ENCODE peak calls at places on chromosomes 16 and 17, in six cellular contexts. One of them, this sample, is unnamed.

GRCh38 chr16:14015017-14015416 is 56.1 kb upstream of the MRTFB start:
- DNase-seq in neuronal stem cell: no peak
- DNase-seq in IMR-90: peak; percentile 30
- DNase-seq in H9: no peak
- DNase-seq in mesenchymal stem cell: peak; percentile 25
- DNase-seq in H1: no peak
- DNase-seq in this sample: no peak

GRCh38 chr16:50297301-50298074 is 31.1 kb downstream of the ADCY7 start:
- DNase-seq in neuronal stem cell: no peak
- DNase-seq in IMR-90: no peak
- DNase-seq in H9: peak; percentile 22
- DNase-seq in mesenchymal stem cell: no peak
- DNase-seq in H1: no peak
- DNase-seq in this sample: no peak

GRCh38 chr16:71287903-71288302 is 1.3 kb downstream of the CMTR2 start:
- DNase-seq in neuronal stem cell: no peak
- DNase-seq in IMR-90: no peak
- DNase-seq in H9: no peak
- DNase-seq in mesenchymal stem cell: no peak
- DNase-seq in H1: no peak
- DNase-seq in this sample: peak; percentile 14

GRCh38 chr17:39183045-39183444 is 14.4 kb downstream of the CACNB1 start:
- DNase-seq in neuronal stem cell: no peak
- DNase-seq in IMR-90: no peak
- DNase-seq in H9: no peak
- DNase-seq in mesenchymal stem cell: no peak
- DNase-seq in H1: no peak
- DNase-seq in this sample: no peak

GRCh38 chr17:19337712-19338023 is 24.9 kb downstream of the B9D1 start:
- DNase-seq in neuronal stem cell: no peak
- DNase-seq in IMR-90: no peak
- DNase-seq in H9: no peak
- DNase-seq in mesenchymal stem cell: no peak
- DNase-seq in H1: no peak
- DNase-seq in this sample: no peak

GRCh38 chr16:556479-557173 is 3.6 kb upstream of the PRR35 start:
- DNase-seq in neuronal stem cell: no peak
- DNase-seq in IMR-90: no peak
- DNase-seq in H9: no peak
- DNase-seq in mesenchymal stem cell: no peak
- DNase-seq in H1: no peak
- DNase-seq in this sample: no peak

GRCh38 chr17:44672479-44673093 is 16.3 kb downstream of the MEIOC start:
- DNase-seq in neuronal stem cell: no peak
- DNase-seq in IMR-90: peak; percentile 34
- DNase-seq in H9: no peak
- DNase-seq in mesenchymal stem cell: peak; percentile 40
- DNase-seq in H1: no peak
- DNase-seq in this sample: peak; percentile 40

GRCh38 chr17:36104601-36105000 is 974 bp downstream of the CCL4 start:
- DNase-seq in neuronal stem cell: no peak
- DNase-seq in IMR-90: no peak
- DNase-seq in H9: peak; percentile 9
- DNase-seq in mesenchymal stem cell: no peak
- DNase-seq in H1: no peak
- DNase-seq in this sample: no peak

GRCh38 chr17:17164676-17165075 is 41.5 kb downstream of the PLD6 start:
- DNase-seq in neuronal stem cell: no peak
- DNase-seq in IMR-90: no peak
- DNase-seq in H9: no peak
- DNase-seq in mesenchymal stem cell: no peak
- DNase-seq in H1: no peak
- DNase-seq in this sample: no peak
- H3K9ac ChIP-seq in neuronal stem cell: no peak overlapping the region
- H3K9ac ChIP-seq in IMR-90: no peak overlapping the region
- H3K9ac ChIP-seq in H9: no peak overlapping the region
- H3K9ac ChIP-seq in mesenchymal stem cell: no peak overlapping the region
- H3K9ac ChIP-seq in H1: no peak overlapping the region
- H3K9ac ChIP-seq in this sample: no peak overlapping the region

GRCh38 chr16:89375021-89375420 is 115.3 kb downstream of the ANKRD11 start:
- DNase-seq in neuronal stem cell: no peak
- DNase-seq in IMR-90: peak; percentile 87
- DNase-seq in H9: no peak
- DNase-seq in mesenchymal stem cell: peak; percentile 83
- DNase-seq in H1: no peak
- DNase-seq in this sample: no peak
- H3K4ac ChIP-seq in neuronal stem cell: no peak overlapping the region
- H3K4ac ChIP-seq in IMR-90: no peak overlapping the region
- H3K4ac ChIP-seq in H9: no peak overlapping the region
- H3K4ac ChIP-seq in mesenchymal stem cell: no peak overlapping the region
- H3K4ac ChIP-seq in H1: no peak overlapping the region
- H3K4ac ChIP-seq in this sample: no peak overlapping the region

GRCh38 chr16:56664506-56664905 is 3.4 kb downstream of the MT1G start:
- DNase-seq in neuronal stem cell: no peak
- DNase-seq in IMR-90: no peak
- DNase-seq in H9: no peak
- DNase-seq in mesenchymal stem cell: no peak
- DNase-seq in H1: no peak
- DNase-seq in this sample: no peak

GRCh38 chr16:56669005-56669839 is at the start of gene MT1H:
- DNase-seq in neuronal stem cell: no peak
- DNase-seq in IMR-90: no peak
- DNase-seq in H9: peak; percentile 35
- DNase-seq in mesenchymal stem cell: no peak
- DNase-seq in H1: peak; percentile 69
- DNase-seq in this sample: no peak

GRCh38 chr16:56669840-56670639 is 426 bp downstream of the MT1H start:
- DNase-seq in neuronal stem cell: no peak
- DNase-seq in IMR-90: no peak
- DNase-seq in H9: peak; percentile 38
- DNase-seq in mesenchymal stem cell: no peak
- DNase-seq in H1: no peak
- DNase-seq in this sample: no peak

GRCh38 chr16:56670640-56670934 is 973 bp downstream of the MT1H start:
- DNase-seq in neuronal stem cell: no peak
- DNase-seq in IMR-90: no peak
- DNase-seq in H9: no peak
- DNase-seq in mesenchymal stem cell: no peak
- DNase-seq in H1: no peak
- DNase-seq in this sample: no peak

GRCh38 chr16:56667581-56668571 is at the start of gene MT1G:
- DNase-seq in neuronal stem cell: no peak
- DNase-seq in IMR-90: no peak
- DNase-seq in H9: peak; percentile 50
- DNase-seq in mesenchymal stem cell: no peak
- DNase-seq in H1: peak; percentile 70
- DNase-seq in this sample: no peak
- H3K23ac ChIP-seq in neuronal stem cell: peak within 1 kb of the TSS; percentile 83
- H3K23ac ChIP-seq in IMR-90: no peak within 1 kb of the TSS
- H3K23ac ChIP-seq in H9: no peak within 1 kb of the TSS
- H3K23ac ChIP-seq in mesenchymal stem cell: no peak within 1 kb of the TSS
- H3K23ac ChIP-seq in H1: no peak within 1 kb of the TSS
- H3K23ac ChIP-seq in this sample: no peak within 1 kb of the TSS

GRCh38 chr17:50051606-50052005 is 4.3 kb upstream of the ITGA3 start:
- DNase-seq in neuronal stem cell: no peak
- DNase-seq in IMR-90: no peak
- DNase-seq in H9: no peak
- DNase-seq in mesenchymal stem cell: no peak
- DNase-seq in H1: no peak
- DNase-seq in this sample: no peak

GRCh38 chr17:50055055-50055425 is 870 bp upstream of the ITGA3 start:
- DNase-seq in neuronal stem cell: no peak
- DNase-seq in IMR-90: no peak
- DNase-seq in H9: peak; percentile 91
- DNase-seq in mesenchymal stem cell: no peak
- DNase-seq in H1: peak; percentile 79
- DNase-seq in this sample: peak; percentile 84

GRCh38 chr17:50052822-50053653 is 2.9 kb upstream of the ITGA3 start:
- DNase-seq in neuronal stem cell: no peak
- DNase-seq in IMR-90: peak; percentile 38
- DNase-seq in H9: no peak
- DNase-seq in mesenchymal stem cell: peak; percentile 72
- DNase-seq in H1: no peak
- DNase-seq in this sample: no peak

GRCh38 chr17:50052241-50052788 is 3.6 kb upstream of the ITGA3 start:
- DNase-seq in neuronal stem cell: no peak
- DNase-seq in IMR-90: no peak
- DNase-seq in H9: peak; percentile 30
- DNase-seq in mesenchymal stem cell: no peak
- DNase-seq in H1: no peak
- DNase-seq in this sample: no peak

GRCh38 chr17:50053654-50053960 is 2.3 kb upstream of the ITGA3 start:
- DNase-seq in neuronal stem cell: no peak
- DNase-seq in IMR-90: peak; percentile 57
- DNase-seq in H9: no peak
- DNase-seq in mesenchymal stem cell: peak; percentile 68
- DNase-seq in H1: no peak
- DNase-seq in this sample: no peak
- H3K9ac ChIP-seq in neuronal stem cell: peak overlapping the region; percentile 15
- H3K9ac ChIP-seq in IMR-90: no peak overlapping the region
- H3K9ac ChIP-seq in H9: no peak overlapping the region
- H3K9ac ChIP-seq in mesenchymal stem cell: no peak overlapping the region
- H3K9ac ChIP-seq in H1: no peak overlapping the region
- H3K9ac ChIP-seq in this sample: no peak overlapping the region